ENCODE peak calls at places on chromosome 9, in ten cellular contexts. Q, H, B, A, N, C, V, R, K and D are unnamed samples.

GRCh38 chr9:113675475-113675941 is 200.6 kb upstream of the ZNF618 start:
- DNase-seq in Q (no peak), H (peak; percentile 84), B (no peak), A (peak; percentile 36), N (no peak), C (peak; percentile 92), V (peak; percentile 100), R (peak; percentile 39), K (peak; percentile 85), D (peak; percentile 100)

GRCh38 chr9:69433426-69433825 is 108.4 kb downstream of the ENTREP1 start:
- DNase-seq in Q (no peak), H (no peak), B (no peak), A (no peak), N (no peak), C (no peak), V (no peak), R (peak; percentile 88), K (no peak), D (no peak)

GRCh38 chr9:125631391-125632085 is 75.5 kb downstream of the MAPKAP1 start:
- DNase-seq in Q (no peak), H (no peak), B (no peak), A (peak; percentile 76), N (peak; percentile 31), C (no peak), V (peak; percentile 55), R (peak; percentile 44), K (no peak), D (peak; percentile 46)

GRCh38 chr9:69470186-69470977 is 145.4 kb downstream of the ENTREP1 start:
- DNase-seq in Q (no peak), H (no peak), B (no peak), A (no peak), N (no peak), C (no peak), V (no peak), R (no peak), K (no peak), D (no peak)

GRCh38 chr9:90307177-90307833 is 335.3 kb downstream of the DIRAS2 start:
- DNase-seq in Q (no peak), H (no peak), B (no peak), A (no peak), N (peak; percentile 78), C (no peak), V (peak; percentile 58), R (no peak), K (no peak), D (peak; percentile 85)

GRCh38 chr9:21015122-21015815 is 16.2 kb downstream of the HACD4 start:
- DNase-seq in Q (no peak), H (no peak), B (no peak), A (no peak), N (peak; percentile 13), C (no peak), V (no peak), R (no peak), K (no peak), D (peak; percentile 42)

GRCh38 chr9:70260007-70260443 is 1.2 kb downstream of the SMC5 start:
- DNase-seq in Q (no peak), H (no peak), B (no peak), A (no peak), N (peak; percentile 21), C (no peak), V (no peak), R (no peak), K (peak; percentile 60), D (no peak)

GRCh38 chr9:36590246-36590645 is 17.6 kb downstream of the MELK start:
- DNase-seq in Q (no peak), H (no peak), B (no peak), A (no peak), N (no peak), C (no peak), V (no peak), R (no peak), K (no peak), D (no peak)

GRCh38 chr9:120901704-120902103 is 24.7 kb upstream of the PHF19 start:
- DNase-seq in Q (no peak), H (no peak), B (no peak), A (no peak), N (peak; percentile 23), C (no peak), V (no peak), R (no peak), K (no peak), D (no peak)

GRCh38 chr9:124810513-124811355 is 33.8 kb downstream of the OLFML2A start:
- DNase-seq in Q (no peak), H (no peak), B (no peak), A (no peak), N (no peak), C (peak; percentile 43), V (peak; percentile 92), R (peak; percentile 73), K (no peak), D (peak; percentile 96)

GRCh38 chr9:91034976-91035824 is 233.6 kb downstream of the SYK start:
- DNase-seq in Q (no peak), H (no peak), B (no peak), A (no peak), N (no peak), C (no peak), V (no peak), R (no peak), K (no peak), D (no peak)

GRCh38 chr9:100352201-100352726 is 478 bp downstream of the TEX10 start:
- DNase-seq in Q (peak; percentile 70), H (peak; percentile 32), B (no peak), A (no peak), N (peak; percentile 26), C (no peak), V (peak; percentile 21), R (peak; percentile 8), K (peak; percentile 66), D (peak; percentile 28)